ENCODE peak calls at places on chromosomes 4 and X, in eight cellular contexts. Q is stimulated activated CD4-positive, alpha-beta T cell treated with anti-CD3 and anti-CD28 coated beads, Interleukin-15, amount 100 ng/mL, for 24 hours; Z is LoVo; I is heart right ventricle; S is T-helper 2 cell; Y is fibroblast of villous mesenchyme; P is ecto neural progenitor cell; D is epithelial cell of proximal tubule. B is an unnamed sample.
A peak's percentile ranks its signal among the peaks of the same experiment; 100 is the strongest.

GRCh38 chr4:78119698-78120097 is 62.6 kb downstream of the FRAS1 start:
- DNase-seq in Q (no peak), Z (no peak), I (no peak), S (no peak), Y (no peak), P (no peak), D (peak; percentile 52), B (no peak)

GRCh38 chrX:107708762-107709161 is 66.8 kb downstream of the TSC22D3 start:
- DNase-seq in Q (no peak), Z (no peak), I (no peak), S (no peak), Y (peak; percentile 71), P (no peak), D (no peak), B (no peak)

GRCh38 chrX:65587616-65588526 is 53.3 kb upstream of the LAS1L start:
- DNase-seq in Q (no peak), Z (peak; percentile 30), I (peak; percentile 78), S (no peak), Y (peak; percentile 65), P (no peak), D (no peak), B (peak; percentile 74)

GRCh38 chr4:168656055-168656660 is 159.3 kb downstream of the PALLD start:
- DNase-seq in Q (no peak), Z (no peak), I (no peak), S (no peak), Y (peak; percentile 87), P (no peak), D (peak; percentile 67), B (no peak)

GRCh38 chrX:2388669-2389068 is 112.1 kb downstream of the DHRSX start:
- DNase-seq in Q (no peak), Z (no peak), I (no peak), S (no peak), Y (no peak), P (no peak), D (no peak), B (no peak)

GRCh38 chr4:10237131-10237530 is 120.5 kb upstream of the WDR1 start:
- DNase-seq in Q (no peak), Z (no peak), I (no peak), S (no peak), Y (no peak), P (no peak), D (no peak), B (no peak)

GRCh38 chr4:40506066-40506465 is 123.6 kb downstream of the RBM47 start:
- DNase-seq in Q (no peak), Z (no peak), I (no peak), S (no peak), Y (no peak), P (no peak), D (no peak), B (no peak)

GRCh38 chrX:77788050-77788449 is 2.0 kb upstream of the ATRX start:
- DNase-seq in Q (no peak), Z (peak; percentile 58), I (no peak), S (no peak), Y (peak; percentile 59), P (no peak), D (no peak), B (peak; percentile 22)

GRCh38 chrX:48697182-48697727 is 721 bp downstream of the SUV39H1 start:
- DNase-seq in Q (no peak), Z (no peak), I (no peak), S (no peak), Y (no peak), P (no peak), D (no peak), B (no peak)

GRCh38 chr4:6333301-6334202 is 63.9 kb downstream of the WFS1 start:
- DNase-seq in Q (peak; percentile 48), Z (no peak), I (no peak), S (no peak), Y (no peak), P (no peak), D (no peak), B (no peak)

GRCh38 chr4:70863099-70863790 is 23.6 kb upstream of the GRSF1 start:
- DNase-seq in Q (no peak), Z (no peak), I (no peak), S (no peak), Y (peak; percentile 3), P (no peak), D (no peak), B (no peak)

GRCh38 chr4:19317377-19317776 is 934.3 kb upstream of the SLIT2 start:
- DNase-seq in Q (no peak), Z (no peak), I (no peak), S (no peak), Y (no peak), P (no peak), D (no peak), B (no peak)

GRCh38 chr4:96543346-96543745 is 703.5 kb downstream of the PDHA2 start:
- DNase-seq in Q (no peak), Z (no peak), I (no peak), S (no peak), Y (no peak), P (no peak), D (no peak), B (no peak)

GRCh38 chrX:2342878-2343277 is 157.9 kb downstream of the DHRSX start:
- DNase-seq in Q (no peak), Z (no peak), I (no peak), S (no peak), Y (peak; percentile 93), P (no peak), D (no peak), B (no peak)

GRCh38 chr4:169315530-169316306 is 45.0 kb upstream of the SH3RF1 start:
- DNase-seq in Q (no peak), Z (no peak), I (no peak), S (no peak), Y (peak; percentile 76), P (no peak), D (peak; percentile 39), B (no peak)

GRCh38 chr4:76116821-76117220 is 31.4 kb downstream of the NUP54 start:
- DNase-seq in Q (no peak), Z (no peak), I (no peak), S (no peak), Y (no peak), P (no peak), D (no peak), B (no peak)

GRCh38 chrX:44903107-44903506 is 30.1 kb downstream of the KDM6A start:
- DNase-seq in Q (peak; percentile 22), Z (peak; percentile 12), I (no peak), S (no peak), Y (peak; percentile 75), P (no peak), D (no peak), B (no peak)

GRCh38 chr4:4526401-4526800 is 15.4 kb downstream of the STX18 start:
- DNase-seq in Q (no peak), Z (no peak), I (no peak), S (no peak), Y (peak; percentile 68), P (no peak), D (no peak), B (no peak)

GRCh38 chr4:22458112-22458511 is 57.8 kb downstream of the ADGRA3 start:
- DNase-seq in Q (no peak), Z (no peak), I (no peak), S (no peak), Y (no peak), P (no peak), D (peak; percentile 36), B (peak; percentile 19)

GRCh38 chrX:111086521-111087127 is 9.4 kb upstream of the PAK3 start:
- DNase-seq in Q (no peak), Z (no peak), I (no peak), S (no peak), Y (no peak), P (no peak), D (no peak), B (no peak)

GRCh38 chrX:13345037-13345436 is 25.2 kb upstream of the ATXN3L start:
- DNase-seq in Q (no peak), Z (no peak), I (no peak), S (no peak), Y (peak; percentile 36), P (no peak), D (peak; percentile 52), B (no peak)

GRCh38 chr4:132108784-132109183 is 1040.3 kb upstream of the PCDH10 start:
- DNase-seq in Q (no peak), Z (no peak), I (no peak), S (no peak), Y (no peak), P (no peak), D (no peak), B (no peak)

GRCh38 chr4:140047017-140047640 is 106.9 kb downstream of the MAML3 start:
- DNase-seq in Q (no peak), Z (no peak), I (peak; percentile 65), S (no peak), Y (no peak), P (peak; percentile 57), D (no peak), B (no peak)

GRCh38 chr4:18684932-18685331 is 663.4 kb upstream of the LCORL start:
- DNase-seq in Q (no peak), Z (no peak), I (no peak), S (no peak), Y (no peak), P (no peak), D (no peak), B (no peak)

GRCh38 chr4:183834252-183834651 is 70.9 kb upstream of the STOX2 start:
- DNase-seq in Q (no peak), Z (no peak), I (no peak), S (no peak), Y (no peak), P (no peak), D (no peak), B (no peak)

GRCh38 chr4:51894246-51894645 is 51.3 kb downstream of the DCUN1D4 start:
- DNase-seq in Q (no peak), Z (peak; percentile 2), I (no peak), S (no peak), Y (no peak), P (no peak), D (no peak), B (no peak)

GRCh38 chr4:125313989-125314602 is 659 bp upstream of the FAT4 start:
- DNase-seq in Q (no peak), Z (no peak), I (no peak), S (no peak), Y (no peak), P (no peak), D (no peak), B (no peak)

GRCh38 chr4:88029556-88029955 is 22.1 kb downstream of the PKD2 start:
- DNase-seq in Q (no peak), Z (no peak), I (no peak), S (no peak), Y (no peak), P (no peak), D (no peak), B (no peak)

GRCh38 chr4:14792702-14793227 is 209.5 kb upstream of the CPEB2 start:
- DNase-seq in Q (no peak), Z (no peak), I (no peak), S (no peak), Y (no peak), P (no peak), D (no peak), B (peak; percentile 2)

GRCh38 chrX:108070891-108071290 is 20.5 kb downstream of the PSMD10 start:
- DNase-seq in Q (no peak), Z (no peak), I (no peak), S (no peak), Y (peak; percentile 35), P (no peak), D (no peak), B (no peak)

GRCh38 chrX:140092121-140092520 is 126.8 kb upstream of the CXorf66 start:
- DNase-seq in Q (no peak), Z (no peak), I (no peak), S (no peak), Y (no peak), P (no peak), D (no peak), B (no peak)

GRCh38 chr4:153684182-153685073 is at the start of gene TLR2:
- DNase-seq in Q (peak; percentile 80), Z (peak; percentile 28), I (peak; percentile 69), S (peak; percentile 26), Y (peak; percentile 9), P (peak; percentile 74), D (no peak), B (no peak)

GRCh38 chr4:102789317-102789717 is 28.5 kb upstream of the MANBA start:
- DNase-seq in Q (no peak), Z (no peak), I (no peak), S (no peak), Y (peak; percentile 65), P (no peak), D (no peak), B (no peak)

GRCh38 chr4:104986306-104986705 is 160.4 kb upstream of the TET2 start:
- DNase-seq in Q (no peak), Z (no peak), I (no peak), S (no peak), Y (no peak), P (no peak), D (no peak), B (no peak)